ENCODE peak calls at places on chromosomes 11 and 22, in nine cellular contexts. M is astrocyte of the spinal cord, C is neural progenitor cell, G is GM12878, S is heart right ventricle, K is NB4, L is HFF-Myc, Z is tibial artery, J is lower leg skin. X is an unnamed sample.

GRCh38 chr11:43576834-43577521 is 103.6 kb upstream of the HSD17B12 start:
- DNase-seq in M (peak; percentile 25), C (peak; percentile 93), G (no peak), S (peak; percentile 63), K (peak; percentile 41), L (no peak), Z (no peak), J (no peak), X (no peak)

GRCh38 chr11:94011478-94011877 is 9.7 kb upstream of the HEPHL1 start:
- DNase-seq in M (no peak), C (no peak), G (no peak), S (no peak), K (no peak), L (no peak), Z (no peak), J (no peak), X (no peak)

GRCh38 chr11:1732421-1733008 is 17.9 kb downstream of the IFITM10 start:
- DNase-seq in M (no peak), C (no peak), G (no peak), S (no peak), K (no peak), L (no peak), Z (peak; percentile 56), J (peak; percentile 75), X (no peak)

GRCh38 chr11:22829231-22830081 is at the start of gene SVIP:
- DNase-seq in M (peak; percentile 89), C (peak; percentile 95), G (peak; percentile 69), S (peak; percentile 97), K (peak; percentile 80), L (peak; percentile 82), Z (peak; percentile 95), J (peak; percentile 98), X (peak; percentile 76)

GRCh38 chr11:47099213-47099917 is 77.3 kb downstream of the ARFGAP2 start:
- DNase-seq in M (no peak), C (no peak), G (no peak), S (no peak), K (no peak), L (no peak), Z (no peak), J (no peak), X (no peak)

GRCh38 chr11:65906602-65907001 is 6.4 kb upstream of the FOSL1 start:
- DNase-seq in M (no peak), C (no peak), G (no peak), S (no peak), K (no peak), L (no peak), Z (no peak), J (no peak), X (no peak)

GRCh38 chr11:96000064-96000463 is 76.2 kb upstream of the MTMR2 start:
- DNase-seq in M (no peak), C (no peak), G (no peak), S (no peak), K (no peak), L (no peak), Z (no peak), J (no peak), X (no peak)

GRCh38 chr11:64752106-64752970 is 7.4 kb downstream of the PYGM start:
- DNase-seq in M (no peak), C (no peak), G (no peak), S (no peak), K (no peak), L (no peak), Z (no peak), J (no peak), X (no peak)

GRCh38 chr22:27487600-27488450 is 313.7 kb downstream of the MN1 start:
- DNase-seq in M (peak; percentile 64), C (no peak), G (no peak), S (no peak), K (no peak), L (no peak), Z (no peak), J (no peak), X (no peak)

GRCh38 chr22:30294066-30294465 is 4.8 kb upstream of the CASTOR1 start:
- DNase-seq in M (no peak), C (no peak), G (no peak), S (no peak), K (no peak), L (no peak), Z (no peak), J (no peak), X (no peak)

DNA sequence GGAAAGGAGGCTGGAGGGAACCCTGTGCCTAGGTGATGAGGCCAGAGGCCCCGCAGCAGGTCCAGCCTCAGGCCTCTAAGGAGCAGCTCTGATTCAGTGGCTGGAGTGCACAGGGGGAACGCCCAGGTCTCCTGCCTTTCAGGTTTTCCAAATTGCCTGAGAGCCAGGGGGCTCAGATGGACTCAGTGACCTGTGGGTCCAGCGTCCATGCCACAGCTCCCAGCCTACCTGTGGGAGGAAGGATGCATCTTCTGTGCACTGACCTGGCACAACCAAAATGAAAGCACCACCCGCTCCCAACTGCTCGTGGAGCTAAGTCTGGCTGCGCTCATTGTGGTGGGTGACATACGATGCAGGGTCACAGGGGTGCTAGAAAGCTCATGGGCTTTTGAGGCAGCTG is 82.8 kb downstream of the FEZ1 start:
- DNase-seq in M (no peak), C (no peak), G (no peak), S (no peak), K (no peak), L (no peak), Z (peak; percentile 47), J (no peak), X (no peak)
- TF ChIP-seq CTCF in M (no peak), C (no peak), G (no peak), S (no peak), K (no peak), L (no peak), Z (no peak), J (no peak), X (no peak)

DNA sequence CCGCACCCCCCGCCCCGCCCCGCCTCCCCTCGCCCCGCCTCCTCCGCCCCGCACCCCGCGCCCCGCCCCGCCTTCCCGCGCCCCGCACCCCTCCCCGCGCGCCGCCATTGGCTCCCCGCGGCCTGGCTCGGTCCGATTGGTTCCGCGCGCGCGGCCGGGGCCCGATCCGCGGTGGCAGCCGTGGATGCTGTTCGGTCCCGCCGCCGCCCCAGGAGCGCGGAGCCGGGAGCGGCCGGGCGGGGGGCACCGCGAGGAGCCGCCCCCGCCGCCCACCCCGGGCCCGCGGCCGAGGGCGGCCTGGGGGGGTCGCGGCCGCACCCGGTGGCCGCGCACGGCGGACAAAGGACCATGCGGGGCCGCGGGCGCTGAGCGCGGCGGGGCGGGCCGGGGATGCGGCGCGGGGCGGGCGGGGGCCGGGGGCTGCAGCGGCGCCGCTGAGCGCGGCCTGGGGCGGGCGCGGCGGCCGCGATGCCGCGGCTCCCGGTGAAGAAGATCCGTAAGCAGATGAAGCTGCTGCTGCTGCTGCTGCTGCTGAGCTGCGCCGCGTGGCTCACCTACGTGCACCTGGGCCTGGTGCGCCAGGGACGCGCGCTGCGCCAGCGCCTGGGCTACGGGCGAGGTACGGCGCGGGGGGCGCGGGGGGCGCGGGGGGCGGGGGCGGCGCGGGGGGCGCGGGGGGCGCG is at the start of gene B4GALNT4:
- DNase-seq in M (no peak), C (peak; percentile 78), G (no peak), S (no peak), K (no peak), L (no peak), Z (no peak), J (no peak), X (no peak)
- H3K4me3 ChIP-seq in M (peak within 1 kb of the TSS; percentile 43), C (peak within 1 kb of the TSS; percentile 81), G (no peak within 1 kb of the TSS), S (peak within 1 kb of the TSS; percentile 22), K (no peak within 1 kb of the TSS), L (peak within 1 kb of the TSS; percentile 56), Z (no peak within 1 kb of the TSS), J (no peak within 1 kb of the TSS), X (no peak within 1 kb of the TSS)

GRCh38 chr22:38074181-38075104 is 9.5 kb downstream of the SLC16A8 start:
- DNase-seq in M (peak; percentile 36), C (peak; percentile 67), G (no peak), S (no peak), K (no peak), L (no peak), Z (no peak), J (no peak), X (no peak)
- TF ChIP-seq CTCF in M (peak; percentile 69), C (peak; percentile 59), G (no peak), S (peak; percentile 23), K (no peak), L (peak; percentile 44), Z (peak; percentile 8), J (no peak), X (no peak)

GRCh38 chr11:34585870-34586654 is 34.8 kb upstream of the EHF start:
- DNase-seq in M (peak; percentile 80), C (peak; percentile 66), G (peak; percentile 20), S (no peak), K (peak; percentile 43), L (peak; percentile 52), Z (no peak), J (no peak), X (peak; percentile 21)
- H3K4me3 ChIP-seq in M (no peak overlapping the region), C (no peak overlapping the region), G (no peak overlapping the region), S (peak overlapping the region; percentile 25), K (no peak overlapping the region), L (no peak overlapping the region), Z (no peak overlapping the region), J (no peak overlapping the region), X (no peak overlapping the region)

DNA sequence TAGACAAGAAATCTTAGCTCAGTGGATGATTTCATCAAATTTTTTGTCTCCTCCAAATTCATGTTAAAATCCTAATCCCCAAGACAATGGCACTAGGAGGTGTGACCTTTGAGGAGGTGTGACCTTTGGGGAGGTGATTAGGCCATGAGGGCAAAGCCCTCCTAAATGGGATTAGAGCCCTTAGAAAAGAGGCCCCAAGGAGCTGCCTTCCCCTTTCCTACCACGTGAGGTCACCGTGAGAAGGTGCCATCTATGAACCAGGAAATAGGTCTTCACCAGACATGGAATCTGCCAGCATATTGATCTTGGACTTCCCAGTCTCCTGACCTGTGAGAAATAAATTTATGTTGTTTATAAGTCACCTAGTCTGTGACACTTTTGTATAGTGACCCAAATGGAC is 138.7 kb downstream of the TRIM29 start:
- DNase-seq in M (no peak), C (peak; percentile 54), G (no peak), S (no peak), K (peak; percentile 20), L (no peak), Z (no peak), J (no peak), X (no peak)
- TF ChIP-seq CTCF in M (no peak), C (peak; percentile 44), G (peak; percentile 22), S (no peak), K (peak; percentile 43), L (peak; percentile 11), Z (no peak), J (no peak), X (peak; percentile 33)

DNA sequence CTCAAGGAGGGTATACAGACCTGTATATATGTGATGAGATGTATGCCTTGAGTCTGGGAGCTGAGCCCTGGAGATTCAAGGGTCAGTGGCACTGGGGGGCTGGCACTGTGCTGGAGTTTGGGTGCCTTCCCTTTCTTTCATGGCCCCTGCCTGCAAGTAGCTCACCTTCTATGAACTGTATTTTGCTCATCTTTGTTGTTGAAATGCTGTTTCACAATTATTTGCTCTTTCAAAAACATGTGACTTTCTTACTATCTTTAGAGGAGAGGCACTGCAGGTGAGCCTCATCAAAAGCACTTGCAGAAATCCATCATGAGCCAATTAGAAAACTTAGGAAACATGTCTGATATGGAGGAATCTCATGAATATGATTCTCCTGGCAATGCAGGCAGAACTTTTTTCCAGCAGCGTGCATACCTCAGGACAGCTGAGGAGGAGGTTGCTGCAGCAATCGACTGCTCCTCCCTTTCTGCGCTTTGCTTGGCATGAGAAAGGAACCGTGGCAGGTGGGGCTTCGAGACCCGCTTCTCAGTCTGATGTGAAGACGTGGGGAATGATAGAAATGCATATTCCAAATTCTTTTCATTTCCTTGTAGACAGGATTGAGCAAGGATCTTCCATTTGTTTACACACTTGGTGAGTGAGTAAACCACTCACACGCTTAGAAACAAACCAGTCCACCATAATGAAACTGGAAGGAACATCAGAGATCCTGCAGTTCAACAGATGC is 178.4 kb upstream of the E2F8 start:
- DNase-seq in M (no peak), C (no peak), G (no peak), S (no peak), K (no peak), L (no peak), Z (no peak), J (no peak), X (no peak)
- H3K4me3 ChIP-seq in M (no peak overlapping the region), C (no peak overlapping the region), G (no peak overlapping the region), S (no peak overlapping the region), K (no peak overlapping the region), L (no peak overlapping the region), Z (no peak overlapping the region), J (no peak overlapping the region), X (no peak overlapping the region)